ENCODE peak calls at places on chromosomes 3 and 15, in six cellular contexts. One of them, this sample, is unnamed.

GRCh38 chr3:24128195-24129005 is 183.3 kb downstream of the NR1D2 start:
- DNase-seq in CD8-positive, alpha-beta memory T cell: no peak
- DNase-seq in upper lobe of right lung: no peak
- DNase-seq in cardiac septum: no peak
- DNase-seq in NCI-H2081 treated with DMSO at 0.1 percent for 48 hours: no peak
- DNase-seq in activated effector memory CD4-positive, alpha-beta T cell treated with anti-CD3 and anti-CD28 coated beads, Interleukin-2, amount 50 U/mL, for 16 hours: no peak
- DNase-seq in this sample: no peak

GRCh38 chr3:48492461-48493202 is 11.3 kb downstream of the SHISA5 start:
- DNase-seq in cardiac septum: no peak
- DNase-seq in CD8-positive, alpha-beta memory T cell: no peak
- DNase-seq in NCI-H2081 treated with DMSO at 0.1 percent for 48 hours: no peak
- DNase-seq in activated effector memory CD4-positive, alpha-beta T cell treated with anti-CD3 and anti-CD28 coated beads, Interleukin-2, amount 50 U/mL, for 16 hours: no peak
- DNase-seq in upper lobe of right lung: no peak
- DNase-seq in this sample: no peak

GRCh38 chr3:98680723-98681122 is 82.4 kb upstream of the ST3GAL6 start:
- DNase-seq in activated effector memory CD4-positive, alpha-beta T cell treated with anti-CD3 and anti-CD28 coated beads, Interleukin-2, amount 50 U/mL, for 16 hours: no peak
- DNase-seq in CD8-positive, alpha-beta memory T cell: no peak
- DNase-seq in cardiac septum: no peak
- DNase-seq in NCI-H2081 treated with DMSO at 0.1 percent for 48 hours: no peak
- DNase-seq in upper lobe of right lung: no peak
- DNase-seq in this sample: no peak

GRCh38 chr15:69275104-69275670 is 23.5 kb upstream of the PAQR5 start:
- DNase-seq in upper lobe of right lung: no peak
- DNase-seq in CD8-positive, alpha-beta memory T cell: no peak
- DNase-seq in cardiac septum: no peak
- DNase-seq in activated effector memory CD4-positive, alpha-beta T cell treated with anti-CD3 and anti-CD28 coated beads, Interleukin-2, amount 50 U/mL, for 16 hours: no peak
- DNase-seq in NCI-H2081 treated with DMSO at 0.1 percent for 48 hours: no peak
- DNase-seq in this sample: no peak

GRCh38 chr15:52680041-52680391 is 828 bp upstream of the ATOSA start:
- DNase-seq in cardiac septum: no peak
- DNase-seq in CD8-positive, alpha-beta memory T cell: no peak
- DNase-seq in upper lobe of right lung: no peak
- DNase-seq in activated effector memory CD4-positive, alpha-beta T cell treated with anti-CD3 and anti-CD28 coated beads, Interleukin-2, amount 50 U/mL, for 16 hours: no peak
- DNase-seq in NCI-H2081 treated with DMSO at 0.1 percent for 48 hours: no peak
- DNase-seq in this sample: no peak

GRCh38 chr3:102536479-102536878 is 101.7 kb downstream of the ZPLD1 start:
- DNase-seq in CD8-positive, alpha-beta memory T cell: no peak
- DNase-seq in upper lobe of right lung: no peak
- DNase-seq in NCI-H2081 treated with DMSO at 0.1 percent for 48 hours: peak; percentile 43
- DNase-seq in activated effector memory CD4-positive, alpha-beta T cell treated with anti-CD3 and anti-CD28 coated beads, Interleukin-2, amount 50 U/mL, for 16 hours: no peak
- DNase-seq in cardiac septum: no peak
- DNase-seq in this sample: no peak

GRCh38 chr3:50157821-50158556 is 2.9 kb downstream of the SEMA3F start:
- DNase-seq in upper lobe of right lung: no peak
- DNase-seq in NCI-H2081 treated with DMSO at 0.1 percent for 48 hours: no peak
- DNase-seq in cardiac septum: no peak
- DNase-seq in activated effector memory CD4-positive, alpha-beta T cell treated with anti-CD3 and anti-CD28 coated beads, Interleukin-2, amount 50 U/mL, for 16 hours: no peak
- DNase-seq in CD8-positive, alpha-beta memory T cell: no peak
- DNase-seq in this sample: no peak

GRCh38 chr3:190070623-190071347 is 49.9 kb downstream of the P3H2 start:
- DNase-seq in CD8-positive, alpha-beta memory T cell: no peak
- DNase-seq in cardiac septum: no peak
- DNase-seq in activated effector memory CD4-positive, alpha-beta T cell treated with anti-CD3 and anti-CD28 coated beads, Interleukin-2, amount 50 U/mL, for 16 hours: no peak
- DNase-seq in NCI-H2081 treated with DMSO at 0.1 percent for 48 hours: no peak
- DNase-seq in upper lobe of right lung: no peak
- DNase-seq in this sample: no peak

GRCh38 chr3:46027736-46028397 is 584 bp upstream of the XCR1 start:
- DNase-seq in NCI-H2081 treated with DMSO at 0.1 percent for 48 hours: no peak
- DNase-seq in cardiac septum: no peak
- DNase-seq in CD8-positive, alpha-beta memory T cell: no peak
- DNase-seq in activated effector memory CD4-positive, alpha-beta T cell treated with anti-CD3 and anti-CD28 coated beads, Interleukin-2, amount 50 U/mL, for 16 hours: no peak
- DNase-seq in upper lobe of right lung: no peak
- DNase-seq in this sample: no peak

GRCh38 chr15:32919749-32920414 is 202.1 kb downstream of the GREM1 start:
- DNase-seq in upper lobe of right lung: no peak
- DNase-seq in NCI-H2081 treated with DMSO at 0.1 percent for 48 hours: no peak
- DNase-seq in cardiac septum: no peak
- DNase-seq in activated effector memory CD4-positive, alpha-beta T cell treated with anti-CD3 and anti-CD28 coated beads, Interleukin-2, amount 50 U/mL, for 16 hours: no peak
- DNase-seq in CD8-positive, alpha-beta memory T cell: no peak
- DNase-seq in this sample: no peak

GRCh38 chr15:39918688-39919385 is 1.2 kb downstream of the GPR176 start:
- DNase-seq in upper lobe of right lung: no peak
- DNase-seq in activated effector memory CD4-positive, alpha-beta T cell treated with anti-CD3 and anti-CD28 coated beads, Interleukin-2, amount 50 U/mL, for 16 hours: no peak
- DNase-seq in NCI-H2081 treated with DMSO at 0.1 percent for 48 hours: no peak
- DNase-seq in CD8-positive, alpha-beta memory T cell: no peak
- DNase-seq in cardiac septum: no peak
- DNase-seq in this sample: no peak

GRCh38 chr3:8988791-8989558 is 25.7 kb upstream of the RAD18 start:
- DNase-seq in upper lobe of right lung: no peak
- DNase-seq in activated effector memory CD4-positive, alpha-beta T cell treated with anti-CD3 and anti-CD28 coated beads, Interleukin-2, amount 50 U/mL, for 16 hours: no peak
- DNase-seq in cardiac septum: no peak
- DNase-seq in CD8-positive, alpha-beta memory T cell: no peak
- DNase-seq in NCI-H2081 treated with DMSO at 0.1 percent for 48 hours: no peak
- DNase-seq in this sample: no peak

GRCh38 chr3:39910135-39910534 is 100.7 kb downstream of the MYRIP start:
- DNase-seq in CD8-positive, alpha-beta memory T cell: no peak
- DNase-seq in NCI-H2081 treated with DMSO at 0.1 percent for 48 hours: no peak
- DNase-seq in cardiac septum: no peak
- DNase-seq in upper lobe of right lung: no peak
- DNase-seq in activated effector memory CD4-positive, alpha-beta T cell treated with anti-CD3 and anti-CD28 coated beads, Interleukin-2, amount 50 U/mL, for 16 hours: no peak
- DNase-seq in this sample: no peak

GRCh38 chr3:177679568-177680441 is 482.5 kb upstream of the TBL1XR1 start:
- DNase-seq in upper lobe of right lung: no peak
- DNase-seq in CD8-positive, alpha-beta memory T cell: no peak
- DNase-seq in cardiac septum: no peak
- DNase-seq in activated effector memory CD4-positive, alpha-beta T cell treated with anti-CD3 and anti-CD28 coated beads, Interleukin-2, amount 50 U/mL, for 16 hours: peak; percentile 64
- DNase-seq in NCI-H2081 treated with DMSO at 0.1 percent for 48 hours: no peak
- DNase-seq in this sample: no peak

GRCh38 chr3:34000301-34000700 is 201.9 kb downstream of the PDCD6IP start:
- DNase-seq in activated effector memory CD4-positive, alpha-beta T cell treated with anti-CD3 and anti-CD28 coated beads, Interleukin-2, amount 50 U/mL, for 16 hours: no peak
- DNase-seq in upper lobe of right lung: no peak
- DNase-seq in CD8-positive, alpha-beta memory T cell: no peak
- DNase-seq in NCI-H2081 treated with DMSO at 0.1 percent for 48 hours: no peak
- DNase-seq in cardiac septum: no peak
- DNase-seq in this sample: no peak

GRCh38 chr15:67501177-67501835 is 19.6 kb upstream of the C15orf61 start:
- DNase-seq in upper lobe of right lung: no peak
- DNase-seq in activated effector memory CD4-positive, alpha-beta T cell treated with anti-CD3 and anti-CD28 coated beads, Interleukin-2, amount 50 U/mL, for 16 hours: no peak
- DNase-seq in cardiac septum: no peak
- DNase-seq in NCI-H2081 treated with DMSO at 0.1 percent for 48 hours: no peak
- DNase-seq in CD8-positive, alpha-beta memory T cell: no peak
- DNase-seq in this sample: no peak

GRCh38 chr15:31552482-31553099 is 226.0 kb downstream of the KLF13 start:
- DNase-seq in CD8-positive, alpha-beta memory T cell: no peak
- DNase-seq in cardiac septum: no peak
- DNase-seq in upper lobe of right lung: no peak
- DNase-seq in activated effector memory CD4-positive, alpha-beta T cell treated with anti-CD3 and anti-CD28 coated beads, Interleukin-2, amount 50 U/mL, for 16 hours: peak; percentile 50
- DNase-seq in NCI-H2081 treated with DMSO at 0.1 percent for 48 hours: no peak
- DNase-seq in this sample: no peak

GRCh38 chr15:77179541-77179998 is 108.7 kb upstream of the TSPAN3 start:
- DNase-seq in CD8-positive, alpha-beta memory T cell: no peak
- DNase-seq in upper lobe of right lung: no peak
- DNase-seq in NCI-H2081 treated with DMSO at 0.1 percent for 48 hours: no peak
- DNase-seq in cardiac septum: no peak
- DNase-seq in activated effector memory CD4-positive, alpha-beta T cell treated with anti-CD3 and anti-CD28 coated beads, Interleukin-2, amount 50 U/mL, for 16 hours: no peak
- DNase-seq in this sample: no peak

GRCh38 chr15:39501366-39501765 is 79.5 kb upstream of the THBS1 start:
- DNase-seq in CD8-positive, alpha-beta memory T cell: no peak
- DNase-seq in cardiac septum: no peak
- DNase-seq in activated effector memory CD4-positive, alpha-beta T cell treated with anti-CD3 and anti-CD28 coated beads, Interleukin-2, amount 50 U/mL, for 16 hours: no peak
- DNase-seq in upper lobe of right lung: no peak
- DNase-seq in NCI-H2081 treated with DMSO at 0.1 percent for 48 hours: no peak
- DNase-seq in this sample: no peak

GRCh38 chr3:69774029-69774428 is 34.8 kb downstream of the MITF start:
- DNase-seq in cardiac septum: no peak
- DNase-seq in CD8-positive, alpha-beta memory T cell: no peak
- DNase-seq in activated effector memory CD4-positive, alpha-beta T cell treated with anti-CD3 and anti-CD28 coated beads, Interleukin-2, amount 50 U/mL, for 16 hours: no peak
- DNase-seq in upper lobe of right lung: no peak
- DNase-seq in NCI-H2081 treated with DMSO at 0.1 percent for 48 hours: no peak
- DNase-seq in this sample: no peak

GRCh38 chr15:55056500-55056899 is 140.2 kb downstream of the RSL24D1 start:
- DNase-seq in activated effector memory CD4-positive, alpha-beta T cell treated with anti-CD3 and anti-CD28 coated beads, Interleukin-2, amount 50 U/mL, for 16 hours: no peak
- DNase-seq in cardiac septum: no peak
- DNase-seq in NCI-H2081 treated with DMSO at 0.1 percent for 48 hours: no peak
- DNase-seq in CD8-positive, alpha-beta memory T cell: no peak
- DNase-seq in upper lobe of right lung: no peak
- DNase-seq in this sample: no peak

GRCh38 chr3:62876064-62876463 is 848 bp upstream of the CADPS start:
- DNase-seq in CD8-positive, alpha-beta memory T cell: no peak
- DNase-seq in NCI-H2081 treated with DMSO at 0.1 percent for 48 hours: no peak
- DNase-seq in activated effector memory CD4-positive, alpha-beta T cell treated with anti-CD3 and anti-CD28 coated beads, Interleukin-2, amount 50 U/mL, for 16 hours: no peak
- DNase-seq in upper lobe of right lung: peak; percentile 67
- DNase-seq in cardiac septum: no peak
- DNase-seq in this sample: no peak

GRCh38 chr15:78304487-78305413 is 5.3 kb upstream of the SKIC8 start:
- DNase-seq in CD8-positive, alpha-beta memory T cell: no peak
- DNase-seq in upper lobe of right lung: no peak
- DNase-seq in activated effector memory CD4-positive, alpha-beta T cell treated with anti-CD3 and anti-CD28 coated beads, Interleukin-2, amount 50 U/mL, for 16 hours: peak; percentile 39
- DNase-seq in cardiac septum: no peak
- DNase-seq in NCI-H2081 treated with DMSO at 0.1 percent for 48 hours: no peak
- DNase-seq in this sample: no peak

GRCh38 chr3:31576521-31576920 is 43.8 kb downstream of the STT3B start:
- DNase-seq in cardiac septum: no peak
- DNase-seq in CD8-positive, alpha-beta memory T cell: no peak
- DNase-seq in activated effector memory CD4-positive, alpha-beta T cell treated with anti-CD3 and anti-CD28 coated beads, Interleukin-2, amount 50 U/mL, for 16 hours: no peak
- DNase-seq in upper lobe of right lung: no peak
- DNase-seq in NCI-H2081 treated with DMSO at 0.1 percent for 48 hours: no peak
- DNase-seq in this sample: no peak

GRCh38 chr3:42129014-42129953 is 38.1 kb downstream of the TRAK1 start:
- DNase-seq in upper lobe of right lung: no peak
- DNase-seq in NCI-H2081 treated with DMSO at 0.1 percent for 48 hours: no peak
- DNase-seq in CD8-positive, alpha-beta memory T cell: no peak
- DNase-seq in cardiac septum: no peak
- DNase-seq in activated effector memory CD4-positive, alpha-beta T cell treated with anti-CD3 and anti-CD28 coated beads, Interleukin-2, amount 50 U/mL, for 16 hours: peak; percentile 34
- DNase-seq in this sample: no peak

GRCh38 chr15:42385206-42385979 is 26.1 kb downstream of the CAPN3 start:
- DNase-seq in cardiac septum: no peak
- DNase-seq in NCI-H2081 treated with DMSO at 0.1 percent for 48 hours: no peak
- DNase-seq in activated effector memory CD4-positive, alpha-beta T cell treated with anti-CD3 and anti-CD28 coated beads, Interleukin-2, amount 50 U/mL, for 16 hours: no peak
- DNase-seq in upper lobe of right lung: peak; percentile 13
- DNase-seq in CD8-positive, alpha-beta memory T cell: no peak
- DNase-seq in this sample: no peak

GRCh38 chr3:190260301-190260700 is 61.9 kb downstream of the CLDN1 start:
- DNase-seq in activated effector memory CD4-positive, alpha-beta T cell treated with anti-CD3 and anti-CD28 coated beads, Interleukin-2, amount 50 U/mL, for 16 hours: no peak
- DNase-seq in upper lobe of right lung: no peak
- DNase-seq in cardiac septum: no peak
- DNase-seq in CD8-positive, alpha-beta memory T cell: no peak
- DNase-seq in NCI-H2081 treated with DMSO at 0.1 percent for 48 hours: no peak
- DNase-seq in this sample: no peak

GRCh38 chr15:47035756-47036155 is 681.5 kb upstream of the SEMA6D start:
- DNase-seq in cardiac septum: no peak
- DNase-seq in activated effector memory CD4-positive, alpha-beta T cell treated with anti-CD3 and anti-CD28 coated beads, Interleukin-2, amount 50 U/mL, for 16 hours: no peak
- DNase-seq in upper lobe of right lung: no peak
- DNase-seq in NCI-H2081 treated with DMSO at 0.1 percent for 48 hours: no peak
- DNase-seq in CD8-positive, alpha-beta memory T cell: no peak
- DNase-seq in this sample: no peak

GRCh38 chr3:66380200-66380932 is 120.5 kb downstream of the LRIG1 start:
- DNase-seq in activated effector memory CD4-positive, alpha-beta T cell treated with anti-CD3 and anti-CD28 coated beads, Interleukin-2, amount 50 U/mL, for 16 hours: no peak
- DNase-seq in CD8-positive, alpha-beta memory T cell: no peak
- DNase-seq in upper lobe of right lung: no peak
- DNase-seq in cardiac septum: no peak
- DNase-seq in NCI-H2081 treated with DMSO at 0.1 percent for 48 hours: no peak
- DNase-seq in this sample: no peak

GRCh38 chr3:126064627-126065258 is 19.2 kb downstream of the SLC41A3 start:
- DNase-seq in upper lobe of right lung: no peak
- DNase-seq in NCI-H2081 treated with DMSO at 0.1 percent for 48 hours: no peak
- DNase-seq in cardiac septum: no peak
- DNase-seq in activated effector memory CD4-positive, alpha-beta T cell treated with anti-CD3 and anti-CD28 coated beads, Interleukin-2, amount 50 U/mL, for 16 hours: no peak
- DNase-seq in CD8-positive, alpha-beta memory T cell: no peak
- DNase-seq in this sample: no peak

GRCh38 chr3:30581067-30581585 is 25.3 kb upstream of the TGFBR2 start:
- DNase-seq in activated effector memory CD4-positive, alpha-beta T cell treated with anti-CD3 and anti-CD28 coated beads, Interleukin-2, amount 50 U/mL, for 16 hours: no peak
- DNase-seq in NCI-H2081 treated with DMSO at 0.1 percent for 48 hours: no peak
- DNase-seq in cardiac septum: no peak
- DNase-seq in upper lobe of right lung: no peak
- DNase-seq in CD8-positive, alpha-beta memory T cell: no peak
- DNase-seq in this sample: no peak

GRCh38 chr15:89127054-89127702 is 38.9 kb downstream of the ABHD2 start:
- DNase-seq in upper lobe of right lung: no peak
- DNase-seq in cardiac septum: no peak
- DNase-seq in activated effector memory CD4-positive, alpha-beta T cell treated with anti-CD3 and anti-CD28 coated beads, Interleukin-2, amount 50 U/mL, for 16 hours: peak; percentile 64
- DNase-seq in NCI-H2081 treated with DMSO at 0.1 percent for 48 hours: no peak
- DNase-seq in CD8-positive, alpha-beta memory T cell: no peak
- DNase-seq in this sample: no peak

GRCh38 chr3:41431386-41431785 is 232.1 kb downstream of the CTNNB1 start:
- DNase-seq in activated effector memory CD4-positive, alpha-beta T cell treated with anti-CD3 and anti-CD28 coated beads, Interleukin-2, amount 50 U/mL, for 16 hours: no peak
- DNase-seq in CD8-positive, alpha-beta memory T cell: no peak
- DNase-seq in cardiac septum: no peak
- DNase-seq in upper lobe of right lung: no peak
- DNase-seq in NCI-H2081 treated with DMSO at 0.1 percent for 48 hours: no peak
- DNase-seq in this sample: no peak

GRCh38 chr3:182121424-182121823 is 409.7 kb downstream of the SOX2 start:
- DNase-seq in activated effector memory CD4-positive, alpha-beta T cell treated with anti-CD3 and anti-CD28 coated beads, Interleukin-2, amount 50 U/mL, for 16 hours: no peak
- DNase-seq in cardiac septum: no peak
- DNase-seq in CD8-positive, alpha-beta memory T cell: no peak
- DNase-seq in upper lobe of right lung: no peak
- DNase-seq in NCI-H2081 treated with DMSO at 0.1 percent for 48 hours: no peak
- DNase-seq in this sample: no peak

GRCh38 chr3:125059488-125060245 is 3.9 kb upstream of the HEG1 start:
- DNase-seq in upper lobe of right lung: no peak
- DNase-seq in cardiac septum: no peak
- DNase-seq in CD8-positive, alpha-beta memory T cell: no peak
- DNase-seq in NCI-H2081 treated with DMSO at 0.1 percent for 48 hours: no peak
- DNase-seq in activated effector memory CD4-positive, alpha-beta T cell treated with anti-CD3 and anti-CD28 coated beads, Interleukin-2, amount 50 U/mL, for 16 hours: no peak
- DNase-seq in this sample: no peak

This sample was measured in vagina.